ENCODE peak calls at places on chromosomes 12 and 14, in four cellular contexts. Y, D, H and M are unnamed samples.

GRCh38 chr12:46507766-46508165 is 135.2 kb upstream of the SLC38A2 start:
- DNase-seq in Y (no peak), D (peak; percentile 37), H (no peak), M (no peak)

GRCh38 chr12:98646165-98646764 is 1.2 kb downstream of the APAF1 start:
- DNase-seq in Y (no peak), D (peak; percentile 52), H (no peak), M (no peak)

GRCh38 chr14:101761881-101762529 is 496 bp downstream of the PPP2R5C start:
- DNase-seq in Y (peak; percentile 71), D (no peak), H (no peak), M (peak; percentile 8)

GRCh38 chr12:94650143-94651056 is at the start of gene TMCC3:
- DNase-seq in Y (peak; percentile 81), D (peak; percentile 30), H (no peak), M (peak; percentile 80)

GRCh38 chr12:106994579-106995220 is 7.8 kb upstream of the MTERF2 start:
- DNase-seq in Y (no peak), D (no peak), H (peak; percentile 13), M (no peak)

GRCh38 chr14:68663385-68664076 is 129.3 kb downstream of the ZFP36L1 start:
- DNase-seq in Y (peak; percentile 70), D (no peak), H (no peak), M (no peak)

GRCh38 chr12:107681455-107681835 is 4.2 kb upstream of the PWP1 start:
- DNase-seq in Y (no peak), D (no peak), H (no peak), M (no peak)

GRCh38 chr12:109230193-109230592 is 78.9 kb downstream of the FOXN4 start:
- DNase-seq in Y (no peak), D (no peak), H (no peak), M (no peak)

GRCh38 chr14:57299511-57299910 is 30.7 kb downstream of the AP5M1 start:
- DNase-seq in Y (no peak), D (no peak), H (no peak), M (no peak)

GRCh38 chr12:91276529-91276928 is 93.9 kb upstream of the DCN start:
- DNase-seq in Y (no peak), D (no peak), H (no peak), M (no peak)

GRCh38 chr12:55909513-55909884 is 18.2 kb downstream of the PYM1 start:
- DNase-seq in Y (no peak), D (no peak), H (no peak), M (no peak)

GRCh38 chr14:23430733-23431105 is 4.7 kb downstream of the MYH7 start:
- DNase-seq in Y (no peak), D (peak; percentile 16), H (peak; percentile 2), M (no peak)

GRCh38 chr14:101982621-101983020 is 18.2 kb downstream of the DYNC1H1 start:
- DNase-seq in Y (no peak), D (no peak), H (no peak), M (no peak)

GRCh38 chr12:96402061-96402460 is 1.8 kb upstream of the CDK17 start:
- DNase-seq in Y (no peak), D (no peak), H (no peak), M (no peak)